ENCODE peak calls at places on chromosomes 7 and 10, in eight cellular contexts. V is progenitor cell of endocrine pancreas, E is chondrocyte, X is DND-41, I is cardiac muscle cell, H is PC-3, L is GM12865, O is dorsolateral prefrontal cortex. Y is an unnamed sample.

GRCh38 chr7:158019726-158020705 is 567.6 kb downstream of the PTPRN2 start:
- DNase-seq in X (no peak), O (no peak), I (no peak), H (no peak), L (no peak), E (no peak), V (no peak), Y (no peak)

GRCh38 chr10:44949127-44949802 is 10.3 kb upstream of the RASSF4 start:
- DNase-seq in I (no peak), X (no peak), V (no peak), O (no peak), E (no peak), H (no peak), L (no peak), Y (no peak)

GRCh38 chr10:24694086-24694485 is 29.6 kb downstream of the ARHGAP21 start:
- DNase-seq in L (no peak), V (no peak), E (no peak), O (no peak), H (no peak), X (no peak), I (peak), Y (no peak)

GRCh38 chr7:71511361-71511807 is 379.4 kb downstream of the GALNT17 start:
- DNase-seq in L (no peak), I (no peak), X (no peak), E (no peak), V (no peak), O (no peak), H (no peak), Y (no peak)

GRCh38 chr7:24395512-24395911 is 111.5 kb downstream of the NPY start:
- DNase-seq in E (no peak), V (no peak), H (no peak), X (no peak), I (no peak), O (no peak), L (no peak), Y (no peak)

GRCh38 chr10:14200645-14201534 is 129.8 kb downstream of the FRMD4A start:
- DNase-seq in E (no peak), H (no peak), I (peak), V (peak), L (peak), O (no peak), X (no peak), Y (peak)

GRCh38 chr7:24922099-24922773 is 57.7 kb downstream of the OSBPL3 start:
- DNase-seq in O (no peak), X (no peak), V (no peak), L (no peak), E (no peak), I (no peak), H (peak), Y (no peak)

GRCh38 chr10:118251791-118252190 is 90.3 kb downstream of the FAM204A start:
- DNase-seq in E (no peak), O (no peak), X (no peak), H (peak), L (no peak), I (no peak), V (no peak), Y (no peak)

GRCh38 chr10:28841625-28842024 is 164.3 kb downstream of the BAMBI start:
- DNase-seq in O (no peak), I (peak), E (no peak), X (no peak), V (no peak), H (peak), L (no peak), Y (no peak)

GRCh38 chr7:148238926-148239325 is 351.6 kb upstream of the C7orf33 start:
- DNase-seq in E (no peak), H (no peak), L (no peak), O (no peak), V (no peak), X (no peak), I (peak), Y (no peak)

GRCh38 chr7:73768661-73769480 is 1.2 kb downstream of the CLDN3 start:
- DNase-seq in V (no peak), X (no peak), O (no peak), H (no peak), E (no peak), L (no peak), I (no peak), Y (no peak)

GRCh38 chr10:133278577-133279265 is 2.1 kb upstream of the ADAM8 start:
- DNase-seq in V (no peak), O (no peak), X (no peak), L (peak), I (peak), H (peak), E (no peak), Y (no peak)

GRCh38 chr7:153392726-153393125 is 633.2 kb downstream of the ACTR3B start:
- DNase-seq in X (no peak), O (no peak), H (no peak), V (no peak), E (no peak), L (no peak), I (no peak), Y (no peak)

GRCh38 chr10:77185696-77186095 is 451.9 kb downstream of the KCNMA1 start:
- DNase-seq in I (no peak), L (no peak), O (no peak), X (no peak), E (no peak), V (no peak), H (no peak), Y (no peak)

GRCh38 chr10:103083266-103083976 is 109.7 kb downstream of the NT5C2 start:
- DNase-seq in V (no peak), E (no peak), X (no peak), L (no peak), O (no peak), I (no peak), H (no peak), Y (no peak)

GRCh38 chr7:74483402-74484336 is 30.0 kb downstream of the GTF2IRD1 start:
- DNase-seq in I (peak), H (peak), E (no peak), V (no peak), O (no peak), L (no peak), X (no peak), Y (no peak)

GRCh38 chr10:74813371-74813770 is 13.0 kb upstream of the KAT6B start:
- DNase-seq in E (no peak), V (no peak), I (no peak), X (no peak), O (no peak), H (no peak), L (no peak), Y (peak)

GRCh38 chr7:82534687-82535086 is 91.1 kb upstream of the CACNA2D1 start:
- DNase-seq in I (peak), L (no peak), O (no peak), H (peak), E (no peak), X (no peak), V (no peak), Y (no peak)

GRCh38 chr10:126736737-126737136 is 66.2 kb upstream of the C10orf90 start:
- DNase-seq in L (no peak), I (no peak), E (no peak), H (no peak), V (no peak), X (no peak), O (no peak), Y (no peak)

GRCh38 chr7:44633254-44634186 is 27.1 kb downstream of the OGDH start:
- DNase-seq in H (peak), O (peak), V (no peak), E (no peak), X (no peak), L (peak), I (peak), Y (no peak)

GRCh38 chr7:28986723-28987122 is 28.6 kb upstream of the TRIL start:
- DNase-seq in L (no peak), V (no peak), H (no peak), O (no peak), X (no peak), I (peak), E (no peak), Y (no peak)

GRCh38 chr7:28984219-28984618 is 26.1 kb upstream of the TRIL start:
- DNase-seq in H (no peak), X (no peak), L (no peak), I (no peak), E (no peak), V (no peak), O (no peak), Y (no peak)

GRCh38 chr7:28986028-28986427 is 27.9 kb upstream of the TRIL start:
- DNase-seq in E (no peak), L (no peak), V (no peak), H (no peak), X (no peak), I (no peak), O (no peak), Y (no peak)

GRCh38 chr7:28983396-28984190 is 25.5 kb upstream of the TRIL start:
- DNase-seq in L (no peak), X (no peak), O (no peak), E (no peak), H (no peak), V (no peak), I (no peak), Y (no peak)

GRCh38 chr7:28984631-28985030 is 26.5 kb upstream of the TRIL start:
- DNase-seq in H (peak), O (no peak), I (peak), L (no peak), E (no peak), V (no peak), X (no peak), Y (no peak)
- TF ChIP-seq CTCF in H (no peak), O (no peak), I (no peak), L (no peak), E (peak), V (no peak), X (no peak), Y (no peak)

DNA sequence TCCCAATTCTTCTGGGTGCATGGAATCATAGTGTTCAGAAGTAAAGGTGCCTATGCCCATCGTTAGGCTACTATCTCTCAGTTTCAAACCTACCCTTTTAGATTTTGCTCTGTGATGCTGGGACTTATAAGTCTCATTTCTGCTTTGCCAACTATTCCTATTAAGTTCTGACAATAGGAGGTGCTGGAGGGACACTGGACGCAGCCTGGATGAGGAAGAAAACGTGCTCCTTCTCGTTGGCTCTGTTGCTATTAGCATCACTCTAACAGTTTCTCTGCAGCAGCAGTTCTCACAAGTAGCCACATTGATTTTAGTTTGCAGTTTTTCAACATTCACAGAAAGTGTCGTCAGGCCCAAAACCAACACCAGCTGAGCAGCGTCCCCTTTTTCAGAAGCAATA is 72.4 kb downstream of the ABCC2 start:
- DNase-seq in X (no peak), V (no peak), E (no peak), L (peak), H (peak), I (peak), O (no peak), Y (no peak)
- TF ChIP-seq CTCF in X (no peak), V (peak), E (peak), L (no peak), H (peak), I (peak), O (peak), Y (no peak)

GRCh38 chr10:104337985-104338735 is at the start of gene ITPRIP:
- DNase-seq in V (peak), O (no peak), L (peak), I (peak), H (peak), X (peak), E (no peak), Y (peak)
- TF ChIP-seq CTCF in V (peak), O (no peak), L (peak), I (peak), H (no peak), X (peak), E (peak), Y (peak)

GRCh38 chr7:68313806-68314205 is 1284.5 kb upstream of the AUTS2 start:
- DNase-seq in O (no peak), X (no peak), I (no peak), H (no peak), E (no peak), V (no peak), L (no peak), Y (no peak)

GRCh38 chr7:68311958-68312357 is 1286.3 kb upstream of the AUTS2 start:
- DNase-seq in X (no peak), L (no peak), V (no peak), H (no peak), O (no peak), I (no peak), E (no peak), Y (no peak)

GRCh38 chr7:68306692-68307107 is 1291.6 kb upstream of the AUTS2 start:
- DNase-seq in O (no peak), L (no peak), X (no peak), E (no peak), I (no peak), H (no peak), V (no peak), Y (no peak)

GRCh38 chr7:68309806-68310205 is 1288.5 kb upstream of the AUTS2 start:
- DNase-seq in E (no peak), O (no peak), V (no peak), H (no peak), L (no peak), I (no peak), X (no peak), Y (no peak)

GRCh38 chr7:68309271-68309670 is 1289.0 kb upstream of the AUTS2 start:
- DNase-seq in V (no peak), E (no peak), X (no peak), L (no peak), O (no peak), I (no peak), H (no peak), Y (no peak)
- TF ChIP-seq CTCF in V (no peak), E (no peak), X (no peak), L (no peak), O (no peak), I (no peak), H (no peak), Y (no peak)

GRCh38 chr10:232878-233277 is 97.6 kb downstream of the ZMYND11 start:
- DNase-seq in H (no peak), O (no peak), E (no peak), V (no peak), L (no peak), I (no peak), X (no peak), Y (no peak)

GRCh38 chr10:227014-227413 is 91.8 kb downstream of the ZMYND11 start:
- DNase-seq in E (no peak), X (no peak), L (no peak), V (no peak), H (no peak), I (peak), O (no peak), Y (no peak)

GRCh38 chr10:228366-228765 is 93.1 kb downstream of the ZMYND11 start:
- DNase-seq in H (no peak), O (no peak), L (no peak), I (no peak), E (no peak), V (no peak), X (no peak), Y (no peak)

GRCh38 chr10:232061-232460 is 96.8 kb downstream of the ZMYND11 start:
- DNase-seq in V (no peak), O (no peak), X (no peak), L (no peak), I (no peak), H (no peak), E (no peak), Y (no peak)

DNA sequence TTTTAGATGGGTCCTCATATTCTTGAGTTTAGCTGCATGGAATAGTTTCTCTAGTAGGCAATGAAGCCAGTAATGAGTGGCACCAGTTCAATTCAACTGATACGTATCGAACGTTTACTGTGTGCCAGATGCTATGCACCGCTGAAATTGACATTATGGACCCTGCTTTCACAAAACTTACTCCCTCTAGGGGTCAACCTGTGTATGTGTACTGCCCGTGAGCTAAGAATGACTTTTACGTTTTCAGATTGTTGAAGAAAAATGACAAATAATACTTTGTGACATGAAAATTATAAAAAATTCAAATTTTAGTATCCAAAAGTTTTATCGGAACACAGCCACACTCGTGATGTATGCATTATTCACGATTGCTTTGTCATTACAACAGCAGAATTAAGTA is 95.5 kb downstream of the ZMYND11 start:
- DNase-seq in E (no peak), I (no peak), O (no peak), H (peak), L (no peak), X (no peak), V (no peak), Y (no peak)
- TF ChIP-seq CTCF in E (peak), I (peak), O (peak), H (peak), L (peak), X (peak), V (peak), Y (peak)

DNA sequence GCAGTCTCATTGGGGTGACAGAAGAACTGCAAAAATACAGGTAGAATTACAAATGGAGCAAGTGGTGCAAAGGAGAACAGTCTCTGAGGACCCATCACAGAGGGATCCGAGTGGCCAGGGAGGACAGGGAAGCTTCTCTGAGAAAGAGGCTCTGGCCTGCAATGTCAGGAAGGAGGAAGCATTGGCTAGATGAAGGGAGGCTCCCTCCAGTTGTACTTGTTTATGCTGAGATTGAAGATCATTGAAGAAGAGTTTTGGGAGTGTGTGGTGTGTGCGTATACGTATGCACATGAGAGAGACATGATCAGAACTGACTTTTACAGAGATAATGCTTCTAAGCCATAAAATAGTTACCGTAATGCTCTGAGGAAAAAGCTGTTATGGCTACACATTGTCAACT is 274.7 kb upstream of the FZD8 start:
- DNase-seq in I (peak), O (no peak), V (no peak), E (no peak), L (no peak), H (peak), X (no peak), Y (no peak)
- TF ChIP-seq CTCF in I (peak), O (no peak), V (no peak), E (peak), L (no peak), H (peak), X (no peak), Y (no peak)

Y was measured in glutamatergic neuron.